ENCODE peak calls at places on chromosomes 2 and 18, in nine cellular contexts. G is gastrocnemius medialis; J is right cardiac atrium; K is lung; B is CD4-positive, alpha-beta memory T cell; M is mammary epithelial cell; F is body of pancreas; Y is GM23248; L is IMR-90. X is an unnamed sample.

GRCh38 chr2:188976545-188977268 is 2.5 kb downstream of the COL3A1 start:
- DNase-seq in J (no peak), L (peak), G (no peak), F (no peak), M (no peak), Y (peak), B (no peak), K (no peak), X (peak)

GRCh38 chr18:47968721-47969120 is 38.3 kb upstream of the SMAD2 start:
- DNase-seq in L (no peak), Y (peak), J (peak), B (no peak), F (no peak), K (no peak), G (no peak), M (no peak), X (no peak)

GRCh38 chr2:215071676-215072075 is 66.8 kb downstream of the ABCA12 start:
- DNase-seq in B (no peak), M (peak), K (no peak), L (no peak), F (no peak), Y (peak), J (no peak), G (no peak), X (peak)

GRCh38 chr2:239882335-239882734 is 142.8 kb downstream of the NDUFA10 start:
- DNase-seq in F (peak), G (no peak), Y (peak), J (peak), K (peak), B (peak), M (peak), L (no peak), X (no peak)

GRCh38 chr2:210007895-210008294 is 5.5 kb downstream of the RPE start:
- DNase-seq in K (no peak), L (peak), J (no peak), M (no peak), F (no peak), Y (peak), G (no peak), B (no peak), X (no peak)

GRCh38 chr2:75728614-75729419 is 18.1 kb upstream of the GCFC2 start:
- DNase-seq in F (no peak), G (no peak), Y (no peak), M (no peak), K (no peak), J (no peak), B (no peak), L (no peak), X (no peak)

GRCh38 chr2:675460-675859 is 1.7 kb downstream of the TMEM18 start:
- DNase-seq in K (peak), F (no peak), B (no peak), G (no peak), Y (no peak), L (peak), J (peak), M (no peak), X (no peak)

GRCh38 chr2:131040661-131041401 is 52.4 kb downstream of the FAM168B start:
- DNase-seq in B (no peak), L (no peak), G (no peak), M (no peak), K (no peak), J (no peak), F (peak), Y (no peak), X (no peak)

GRCh38 chr2:86498468-86499260 is 57.5 kb downstream of the KDM3A start:
- DNase-seq in F (no peak), J (no peak), L (peak), G (no peak), M (peak), B (no peak), K (no peak), Y (peak), X (peak)

GRCh38 chr2:71880846-71881610 is 266.6 kb downstream of the CYP26B1 start:
- DNase-seq in J (peak), L (peak), B (no peak), F (no peak), Y (peak), G (peak), K (peak), M (peak), X (no peak)

GRCh38 chr2:69305712-69306611 is 81.1 kb downstream of the GFPT1 start:
- DNase-seq in F (no peak), B (no peak), J (peak), G (no peak), K (no peak), M (no peak), Y (peak), L (no peak), X (no peak)

GRCh38 chr2:191171708-191172355 is 21.0 kb upstream of the STAT4 start:
- DNase-seq in B (no peak), J (no peak), K (peak), G (no peak), Y (peak), L (peak), M (peak), F (no peak), X (peak)

GRCh38 chr18:59950215-59950944 is 50.6 kb downstream of the PMAIP1 start:
- DNase-seq in Y (peak), J (no peak), B (no peak), F (peak), G (no peak), M (peak), K (no peak), L (peak), X (no peak)

GRCh38 chr2:72937356-72937669 is 20.0 kb downstream of the EMX1 start:
- DNase-seq in M (no peak), G (no peak), Y (no peak), L (no peak), K (no peak), B (no peak), F (no peak), J (peak), X (no peak)

GRCh38 chr2:235966396-235966795 is 201.8 kb downstream of the GBX2 start:
- DNase-seq in L (no peak), F (no peak), J (no peak), G (no peak), M (no peak), B (no peak), K (no peak), Y (no peak), X (no peak)

GRCh38 chr2:224222320-224222719 is 179.6 kb downstream of the FAM124B start:
- DNase-seq in M (no peak), G (no peak), J (no peak), Y (peak), B (no peak), L (peak), F (no peak), K (no peak), X (no peak)

GRCh38 chr2:224221455-224221913 is 180.4 kb downstream of the FAM124B start:
- DNase-seq in L (peak), F (no peak), M (peak), Y (peak), J (no peak), K (no peak), B (no peak), G (no peak), X (peak)

GRCh38 chr2:224222976-224223375 is 178.9 kb downstream of the FAM124B start:
- DNase-seq in M (no peak), B (no peak), K (no peak), G (no peak), F (no peak), Y (no peak), J (no peak), L (no peak), X (no peak)

GRCh38 chr2:224219781-224220180 is 180.7 kb upstream of the SERPINE2 start:
- DNase-seq in G (no peak), K (no peak), J (no peak), L (no peak), B (no peak), M (no peak), F (no peak), Y (no peak), X (no peak)

DNA sequence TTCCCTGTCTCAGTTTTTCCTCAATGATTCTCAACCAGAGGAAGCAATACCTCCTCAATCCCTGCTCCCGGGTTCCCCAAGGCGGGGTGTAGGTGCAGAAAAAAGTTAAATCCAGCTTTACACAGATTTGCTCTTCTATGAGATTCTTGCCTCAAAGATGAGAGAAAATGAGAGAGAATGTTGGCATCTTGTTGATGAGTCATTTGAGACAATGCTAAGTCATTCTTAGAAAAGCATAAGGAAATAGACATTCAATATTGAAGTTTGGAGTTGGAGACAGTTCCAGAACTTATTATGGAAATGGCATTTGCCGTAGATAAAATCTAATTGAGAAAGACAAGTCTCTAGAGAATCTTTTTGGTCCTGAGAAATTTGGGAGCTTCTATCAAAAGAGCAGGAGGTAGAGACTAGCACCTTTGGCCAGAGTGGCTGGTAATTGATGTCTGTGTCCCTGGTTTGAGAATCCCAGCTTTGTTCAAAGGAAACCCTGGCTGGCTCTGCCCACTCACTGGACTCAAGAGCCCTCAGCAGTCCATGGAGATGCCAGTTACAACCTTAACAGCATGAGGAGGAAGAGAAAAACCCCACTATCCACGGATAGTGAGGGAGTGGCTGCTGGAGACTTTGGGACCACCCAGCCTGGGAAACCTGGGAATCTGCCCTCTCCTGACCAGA is 181.2 kb downstream of the FAM124B start:
- DNase-seq in M (peak), F (no peak), J (no peak), B (no peak), G (no peak), Y (peak), L (peak), K (no peak), X (no peak)
- H3K27ac ChIP-seq in M (peak), F (no peak), J (no peak), B (no peak), G (no peak), Y (peak), L (peak), K (no peak), X (peak)

GRCh38 chr18:63161032-63161727 is 158.4 kb downstream of the BCL2 start:
- DNase-seq in G (no peak), J (no peak), K (no peak), F (no peak), M (no peak), B (peak), L (no peak), Y (no peak), X (no peak)
- H3K27ac ChIP-seq in G (peak), J (peak), K (peak), F (peak), M (no peak), B (peak), L (no peak), Y (peak), X (no peak)

GRCh38 chr2:48508461-48509124 is 21.4 kb upstream of the STON1 start:
- DNase-seq in M (no peak), G (no peak), L (peak), F (no peak), Y (peak), B (no peak), K (no peak), J (no peak), X (peak)
- H3K27ac ChIP-seq in M (no peak), G (peak), L (peak), F (peak), Y (peak), B (no peak), K (no peak), J (peak), X (peak)

DNA sequence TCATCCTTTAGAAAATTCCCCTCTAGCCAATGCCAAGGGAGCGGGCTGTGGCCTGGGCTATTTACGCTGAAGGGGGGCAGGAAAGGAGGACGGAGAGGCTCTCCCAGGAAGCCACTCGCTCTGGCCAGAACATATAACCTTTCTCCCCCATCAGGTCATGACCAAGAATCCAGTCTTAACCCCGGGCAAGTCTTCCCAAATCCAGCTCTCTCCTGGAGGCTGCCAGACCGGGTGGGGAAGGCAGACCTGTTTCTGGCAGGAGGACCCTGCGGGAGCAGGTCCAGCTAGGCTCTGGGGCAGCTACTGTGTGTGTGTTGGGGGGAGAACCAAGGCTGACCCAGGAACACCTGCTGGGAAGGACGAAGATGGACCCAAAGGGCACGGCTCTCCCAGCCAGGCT is 13.4 kb upstream of the SEMA4C start:
- DNase-seq in G (no peak), Y (no peak), B (no peak), M (no peak), F (no peak), L (no peak), K (no peak), J (no peak), X (no peak)
- H3K27ac ChIP-seq in G (no peak), Y (no peak), B (no peak), M (no peak), F (no peak), L (no peak), K (no peak), J (no peak), X (no peak)

GRCh38 chr2:105248316-105249070 is 7.0 kb downstream of the GPR45 start:
- DNase-seq in G (no peak), M (no peak), F (no peak), Y (peak), J (no peak), L (no peak), B (no peak), K (no peak), X (no peak)

GRCh38 chr2:105254520-105255210 is 13.1 kb downstream of the GPR45 start:
- DNase-seq in F (no peak), K (no peak), L (no peak), J (no peak), G (no peak), B (no peak), Y (no peak), M (no peak), X (no peak)

GRCh38 chr2:105252271-105252670 is 10.7 kb downstream of the GPR45 start:
- DNase-seq in G (no peak), Y (no peak), J (no peak), B (no peak), M (no peak), F (no peak), K (no peak), L (no peak), X (no peak)

GRCh38 chr2:105249181-105249580 is 7.6 kb downstream of the GPR45 start:
- DNase-seq in G (no peak), F (no peak), J (no peak), L (no peak), B (no peak), K (no peak), Y (no peak), M (peak), X (no peak)

DNA sequence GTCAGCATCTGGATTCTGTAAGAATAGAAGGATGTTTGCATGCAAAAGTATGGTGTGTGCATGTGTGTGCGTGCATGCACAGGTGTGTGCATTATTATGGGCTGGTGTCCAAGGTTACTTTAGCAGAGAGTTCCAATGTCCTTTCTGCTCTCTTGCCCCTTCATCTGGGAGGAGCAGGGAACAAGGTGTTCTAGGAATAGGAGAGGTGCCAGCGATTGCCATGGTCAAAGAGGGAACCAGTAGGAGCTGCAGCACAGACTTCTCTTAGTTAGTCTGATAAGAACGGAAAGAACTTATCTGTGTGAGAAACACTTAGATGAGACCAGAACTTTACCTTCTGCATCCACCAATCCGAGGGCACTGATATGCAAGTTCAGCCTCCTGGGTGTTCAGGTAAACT is 8.3 kb downstream of the GPR45 start:
- DNase-seq in L (no peak), Y (no peak), F (no peak), K (no peak), G (no peak), B (no peak), J (no peak), M (no peak), X (no peak)
- H3K27ac ChIP-seq in L (no peak), Y (no peak), F (no peak), K (no peak), G (no peak), B (no peak), J (no peak), M (no peak), X (no peak)

DNA sequence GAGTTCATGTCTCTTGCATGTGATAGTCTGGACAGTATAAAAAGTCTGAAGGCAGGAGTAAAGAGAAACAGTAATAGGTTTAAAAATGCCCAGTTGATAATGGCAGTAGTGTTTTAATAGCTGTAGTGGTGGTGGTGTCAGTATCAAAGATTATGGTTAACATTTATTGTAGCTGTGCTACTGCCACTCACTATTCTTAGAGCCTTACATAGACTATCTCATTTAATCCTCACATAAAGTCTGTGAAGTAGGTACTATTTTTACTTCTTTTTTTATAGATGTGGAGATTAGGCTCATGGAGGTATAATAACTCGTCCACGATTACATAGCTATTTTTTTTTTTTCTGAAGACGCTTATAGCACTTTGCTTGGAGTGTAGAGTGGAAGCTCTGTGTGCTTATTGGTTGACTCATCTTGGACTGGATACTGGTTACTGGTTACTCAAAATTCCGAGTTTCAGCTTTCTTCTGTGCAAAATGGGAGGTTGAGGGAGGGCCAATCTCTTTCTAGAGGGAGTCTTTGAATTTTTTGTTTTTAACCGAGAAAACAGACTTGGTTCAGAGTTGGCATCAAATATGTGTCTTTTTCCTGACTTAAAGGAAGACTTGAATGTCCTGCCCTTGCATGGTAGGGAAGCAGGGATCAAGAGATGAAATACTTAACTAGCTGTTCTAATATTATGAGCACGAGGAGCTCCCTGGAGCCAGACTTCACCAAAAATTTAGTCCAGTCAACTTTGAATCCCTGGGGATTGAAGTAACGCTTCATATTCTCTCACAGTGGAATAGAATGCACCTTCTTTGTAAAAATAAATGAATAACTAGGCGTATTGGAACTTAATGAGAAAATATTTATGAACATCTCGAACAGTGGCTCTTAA is 27.1 kb downstream of the CERS6 start:
- DNase-seq in L (no peak), M (no peak), J (no peak), B (no peak), F (no peak), K (no peak), G (no peak), Y (no peak), X (no peak)
- H3K27ac ChIP-seq in L (no peak), M (no peak), J (no peak), B (no peak), F (no peak), K (peak), G (peak), Y (no peak), X (no peak)

GRCh38 chr2:54634564-54635511 is 88.6 kb upstream of the EML6 start:
- DNase-seq in M (peak), G (peak), K (no peak), Y (peak), J (peak), B (peak), F (no peak), L (peak), X (no peak)
- H3K27ac ChIP-seq in M (peak), G (peak), K (peak), Y (peak), J (peak), B (no peak), F (peak), L (peak), X (peak)

DNA sequence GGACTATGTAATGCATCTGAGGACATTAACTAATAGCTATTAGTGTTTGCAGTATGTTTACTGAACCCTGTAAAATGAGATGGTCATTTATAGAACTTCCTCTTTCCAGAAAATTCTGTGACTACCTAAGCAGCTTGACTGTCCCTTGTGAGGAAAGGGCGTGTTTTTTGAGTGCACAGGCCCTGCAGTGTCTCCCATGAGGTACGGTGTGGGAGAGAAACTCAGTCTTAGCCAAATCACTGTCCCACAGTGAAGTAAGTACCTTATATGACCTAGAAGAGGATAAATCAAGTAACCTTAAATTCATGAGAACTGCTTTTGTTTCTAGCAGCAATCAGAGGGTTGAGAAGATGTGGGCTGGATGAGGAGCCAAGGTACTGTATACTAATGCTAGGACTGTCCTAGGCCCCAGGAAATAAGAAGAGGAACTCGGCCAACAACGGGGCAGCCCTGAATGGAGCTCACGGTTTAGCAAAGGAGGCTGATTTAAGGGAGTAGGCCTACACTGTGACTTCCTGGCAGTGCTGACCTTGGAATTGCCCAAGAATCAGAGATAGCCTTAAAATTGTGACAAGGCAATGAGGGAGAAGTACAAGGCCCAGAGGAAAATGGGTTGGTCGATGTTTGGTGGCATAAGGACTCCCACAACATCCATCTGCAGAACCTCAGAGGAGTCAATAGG is 103.5 kb upstream of the CTAGE1 start:
- DNase-seq in M (no peak), K (no peak), F (no peak), B (no peak), G (no peak), Y (no peak), J (peak), L (no peak), X (no peak)
- H3K27ac ChIP-seq in M (no peak), K (peak), F (no peak), B (no peak), G (no peak), Y (no peak), J (peak), L (no peak), X (no peak)

DNA sequence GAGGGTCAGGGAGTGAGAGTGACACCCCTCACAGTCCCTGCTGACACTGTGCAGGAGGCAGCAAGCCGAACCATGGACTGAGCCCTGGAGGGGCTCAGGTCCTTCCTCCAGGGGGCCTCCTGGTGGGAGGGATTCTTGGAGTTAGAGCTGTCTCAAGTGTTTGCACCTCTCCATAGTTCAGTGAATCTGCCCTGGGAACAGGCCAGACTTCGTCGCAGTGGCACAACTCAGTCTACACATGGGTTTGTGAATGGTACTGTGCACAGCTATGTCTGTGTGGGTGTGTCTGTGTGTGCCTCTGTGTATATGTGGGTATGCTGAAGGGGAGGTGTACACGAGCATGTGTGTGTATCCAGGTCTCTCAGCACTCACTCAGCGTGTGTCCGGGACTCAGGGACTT is 36.4 kb downstream of the PAX8 start:
- DNase-seq in M (no peak), B (no peak), F (no peak), L (no peak), J (no peak), Y (no peak), K (no peak), G (no peak), X (no peak)
- H3K27ac ChIP-seq in M (peak), B (no peak), F (no peak), L (no peak), J (no peak), Y (peak), K (no peak), G (peak), X (peak)

X was measured in epithelial cell of prostate.